ENCODE peak calls at places on chromosome X, in seven cellular contexts. W is H9, Q is H1, S is GM23248, Z is WERI-Rb-1, M is cardiac muscle cell, C is K562. J is an unnamed sample.

GRCh38 chrX:39611468-39611867 is 486.3 kb downstream of the BCOR start:
- DNase-seq in C (peak; percentile 53), Q (no peak), Z (no peak), W (no peak), S (no peak), M (no peak), J (no peak)

GRCh38 chrX:124902953-124903352 is 416.7 kb upstream of the TEX13C start:
- DNase-seq in Z (no peak), S (no peak), Q (no peak), W (no peak), M (no peak), C (no peak), J (no peak)

GRCh38 chrX:134526399-134526798 is 66.4 kb downstream of the HPRT1 start:
- DNase-seq in M (no peak), Q (no peak), Z (no peak), C (no peak), W (no peak), S (peak; percentile 28), J (no peak)

GRCh38 chrX:68177542-68177941 is 255.8 kb downstream of the OPHN1 start:
- DNase-seq in C (no peak), Z (no peak), Q (no peak), S (peak; percentile 33), M (no peak), W (no peak), J (no peak)

GRCh38 chrX:20116575-20117240 is at the start of gene MAP7D2:
- DNase-seq in Q (peak; percentile 52), M (peak; percentile 6), W (peak; percentile 31), S (peak; percentile 37), C (no peak), Z (no peak), J (peak; percentile 16)

GRCh38 chrX:97740044-97740443 is 856.3 kb downstream of the RPA4 start:
- DNase-seq in Q (no peak), C (no peak), M (no peak), W (no peak), Z (no peak), S (peak; percentile 0), J (no peak)

GRCh38 chrX:154649864-154650510 is 3.4 kb downstream of the CTAG2 start:
- DNase-seq in Z (no peak), C (no peak), M (no peak), S (no peak), W (no peak), Q (no peak), J (no peak)

GRCh38 chrX:153609917-153610833 is 11.2 kb upstream of the CCNQ start:
- DNase-seq in Z (peak; percentile 93), S (peak; percentile 80), C (peak; percentile 79), M (peak; percentile 79), W (peak; percentile 78), Q (peak; percentile 89), J (peak; percentile 63)

GRCh38 chrX:85243761-85244410 is at the start of the genes SATL1 and ZNF711:
- DNase-seq in C (peak; percentile 27), W (peak; percentile 84), S (peak; percentile 29), Q (peak; percentile 67), Z (peak; percentile 86), M (peak; percentile 91), J (peak; percentile 6)

GRCh38 chrX:129905787-129906580 is at the start of gene UTP14A:
- DNase-seq in Q (peak; percentile 78), C (peak; percentile 86), M (peak; percentile 89), W (peak; percentile 87), S (peak; percentile 92), Z (peak; percentile 88), J (peak; percentile 75)

GRCh38 chrX:52346462-52347165 is 22.2 kb upstream of the XAGE2 start:
- DNase-seq in Z (no peak), M (no peak), C (no peak), S (peak; percentile 49), Q (no peak), W (no peak), J (no peak)

GRCh38 chrX:53714580-53715335 is 28.2 kb upstream of the HUWE1 start:
- DNase-seq in Z (no peak), S (peak; percentile 40), Q (no peak), M (no peak), W (no peak), C (no peak), J (no peak)

GRCh38 chrX:134525086-134525792 is 65.3 kb downstream of the HPRT1 start:
- DNase-seq in Q (no peak), M (no peak), S (peak; percentile 27), W (no peak), Z (no peak), C (no peak), J (no peak)

GRCh38 chrX:29295987-29296680 is 708.9 kb downstream of the IL1RAPL1 start:
- DNase-seq in C (no peak), W (no peak), M (no peak), Q (no peak), S (peak; percentile 5), Z (no peak), J (no peak)

GRCh38 chrX:130699618-130700017 is 203.4 kb downstream of the ENOX2 start:
- DNase-seq in Q (no peak), S (no peak), C (no peak), W (no peak), Z (no peak), M (no peak), J (no peak)

GRCh38 chrX:140733766-140734342 is 24.3 kb downstream of the LINC00632 start:
- DNase-seq in M (peak; percentile 45), Q (no peak), Z (peak; percentile 12), W (no peak), S (peak; percentile 62), C (peak; percentile 22), J (no peak)

GRCh38 chrX:70171636-70172035 is 5.6 kb upstream of the DGAT2L6 start:
- DNase-seq in W (no peak), Z (no peak), S (peak; percentile 29), C (no peak), Q (no peak), M (no peak), J (no peak)

GRCh38 chrX:137575596-137576255 is 9.8 kb downstream of the ZIC3 start:
- DNase-seq in C (no peak), S (no peak), Z (no peak), Q (peak; percentile 49), M (no peak), W (peak; percentile 55), J (no peak)

GRCh38 chrX:137573356-137574101 is 7.6 kb downstream of the ZIC3 start:
- DNase-seq in Q (peak; percentile 60), W (peak; percentile 57), Z (no peak), C (no peak), M (no peak), S (no peak), J (no peak)

GRCh38 chrX:137574102-137574783 is 8.3 kb downstream of the ZIC3 start:
- DNase-seq in Z (no peak), C (no peak), Q (peak; percentile 75), W (no peak), M (no peak), S (no peak), J (no peak)

GRCh38 chrX:137569470-137569891 is 3.6 kb downstream of the ZIC3 start:
- DNase-seq in C (no peak), S (no peak), W (no peak), M (no peak), Z (no peak), Q (no peak), J (no peak)

DNA sequence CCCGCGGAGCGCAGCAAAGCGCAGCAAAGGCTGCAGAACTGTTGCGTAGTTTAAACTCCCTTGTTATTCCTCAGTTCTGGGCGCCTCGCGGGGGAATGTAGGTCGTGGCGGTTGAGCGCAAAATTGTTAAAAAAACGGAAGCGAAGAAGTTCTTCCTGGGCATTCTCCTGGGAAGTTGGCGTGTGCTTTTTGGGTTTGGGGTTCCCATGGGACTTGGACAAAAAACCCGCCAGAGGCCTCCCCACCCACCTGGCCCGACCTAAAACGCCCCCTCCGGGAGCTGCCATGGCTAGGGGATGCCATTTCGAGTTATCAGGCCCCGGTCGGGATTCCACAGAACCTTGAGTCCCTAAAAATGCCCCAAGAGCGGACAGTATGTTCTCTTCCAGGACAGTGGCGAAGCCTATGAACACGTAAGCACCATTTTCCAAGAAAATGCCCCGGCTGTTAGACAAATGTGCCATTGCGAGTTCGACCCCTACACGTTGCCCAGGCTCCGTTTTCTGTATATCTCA is 8.9 kb downstream of the ZIC3 start:
- DNase-seq in M (no peak), S (no peak), Q (peak; percentile 54), Z (no peak), W (peak; percentile 77), C (no peak), J (no peak)
- H3K27ac ChIP-seq in M (no peak overlapping the region), S (no peak overlapping the region), Q (peak overlapping the region; percentile 79), Z (no peak overlapping the region), W (peak overlapping the region; percentile 94), C (no peak overlapping the region), J (no peak overlapping the region)

DNA sequence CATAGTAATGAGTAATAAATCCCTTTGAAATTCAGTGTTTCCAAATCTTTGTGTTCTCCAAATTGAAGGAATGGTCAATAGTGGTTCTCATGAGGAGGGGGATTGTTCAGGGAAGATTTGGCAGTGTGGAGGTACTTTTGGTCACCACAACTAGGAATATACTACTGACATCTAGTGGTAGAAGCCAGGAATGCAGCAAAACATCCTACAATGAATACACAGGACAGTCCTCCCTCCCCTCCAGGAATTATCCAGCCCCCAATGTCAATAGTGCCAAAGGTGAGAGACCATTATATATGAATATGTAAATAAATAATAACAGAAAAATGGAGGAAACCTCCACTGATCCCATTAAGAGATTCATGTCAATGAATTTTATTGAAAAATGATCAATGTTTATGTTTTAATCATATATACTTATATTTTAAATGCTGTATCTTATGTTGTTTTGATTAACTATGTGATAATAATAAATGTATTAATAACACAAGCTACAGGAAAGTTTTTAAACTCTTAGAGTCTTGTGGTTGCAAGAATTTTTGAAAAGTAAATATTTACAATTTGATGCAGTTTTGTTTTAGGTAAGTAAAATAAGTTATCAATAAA is 14.4 kb upstream of the FAM9A start:
- DNase-seq in S (peak; percentile 34), Z (peak; percentile 36), M (peak; percentile 77), C (peak; percentile 55), W (no peak), Q (no peak), J (no peak)
- H3K27ac ChIP-seq in S (no peak overlapping the region), Z (no peak overlapping the region), M (no peak overlapping the region), C (no peak overlapping the region), W (no peak overlapping the region), Q (no peak overlapping the region), J (no peak overlapping the region)

GRCh38 chrX:372856-373640 is 13.7 kb downstream of the PPP2R3B start:
- DNase-seq in W (no peak), Q (no peak), S (peak; percentile 38), C (no peak), M (peak; percentile 24), Z (no peak), J (no peak)
- H3K27ac ChIP-seq in W (no peak overlapping the region), Q (no peak overlapping the region), S (no peak overlapping the region), C (no peak overlapping the region), M (peak overlapping the region; percentile 85), Z (no peak overlapping the region), J (no peak overlapping the region)

GRCh38 chrX:6228720-6229119 is at the start of gene NLGN4X:
- DNase-seq in Z (no peak), W (peak; percentile 70), Q (no peak), C (no peak), S (no peak), M (peak; percentile 15), J (peak; percentile 30)

GRCh38 chrX:6225307-6226052 is 3.2 kb downstream of the NLGN4X start:
- DNase-seq in S (no peak), W (no peak), Z (no peak), Q (no peak), C (no peak), M (peak; percentile 11), J (no peak)

GRCh38 chrX:6226053-6226645 is 2.5 kb downstream of the NLGN4X start:
- DNase-seq in M (peak; percentile 65), S (no peak), Q (peak; percentile 57), W (peak; percentile 41), C (no peak), Z (peak; percentile 7), J (peak; percentile 28)

GRCh38 chrX:6227445-6227820 is 1.2 kb downstream of the NLGN4X start:
- DNase-seq in W (no peak), S (no peak), C (no peak), Q (no peak), M (peak; percentile 7), Z (no peak), J (no peak)

GRCh38 chrX:6226646-6227444 is 1.8 kb downstream of the NLGN4X start:
- DNase-seq in Z (peak; percentile 7), M (peak; percentile 53), C (no peak), Q (peak; percentile 50), S (no peak), W (peak; percentile 33), J (peak; percentile 10)
- H3K27ac ChIP-seq in Z (no peak overlapping the region), M (no peak overlapping the region), C (no peak overlapping the region), Q (no peak overlapping the region), S (no peak overlapping the region), W (no peak overlapping the region), J (peak overlapping the region; percentile 17)